ENCODE peak calls at places on chromosomes 7 and 10, in five cellular contexts. A, M, E, Z and D are unnamed samples.

GRCh38 chr10:17217661-17218306 is 10.3 kb upstream of the VIM start:
- DNase-seq in A (no peak), M (no peak), E (no peak), Z (no peak), D (peak; percentile 71)

GRCh38 chr7:43952028-43952427 is 25.8 kb downstream of the UBE2D4 start:
- DNase-seq in A (no peak), M (no peak), E (no peak), Z (no peak), D (no peak)

GRCh38 chr7:105024734-105025133 is 10.7 kb downstream of the KMT2E start:
- DNase-seq in A (no peak), M (no peak), E (no peak), Z (no peak), D (peak; percentile 26)

GRCh38 chr7:101532000-101532399 is 97.1 kb downstream of the MYL10 start:
- DNase-seq in A (no peak), M (no peak), E (no peak), Z (no peak), D (no peak)

GRCh38 chr7:149261321-149261828 is 621 bp upstream of the ZNF783 start:
- DNase-seq in A (no peak), M (no peak), E (no peak), Z (peak; percentile 22), D (peak; percentile 48)

GRCh38 chr7:140928491-140929309 is 4.0 kb upstream of the BRAF start:
- DNase-seq in A (no peak), M (no peak), E (no peak), Z (no peak), D (no peak)

GRCh38 chr7:20053334-20054104 is 163.7 kb downstream of the MACC1 start:
- DNase-seq in A (no peak), M (no peak), E (no peak), Z (no peak), D (no peak)

GRCh38 chr7:24169077-24169624 is 114.8 kb upstream of the NPY start:
- DNase-seq in A (no peak), M (no peak), E (no peak), Z (no peak), D (no peak)

GRCh38 chr7:81638216-81638615 is 131.6 kb downstream of the HGF start:
- DNase-seq in A (no peak), M (peak; percentile 100), E (no peak), Z (no peak), D (no peak)

GRCh38 chr7:107563072-107563760 is 504 bp downstream of the COG5 start:
- DNase-seq in A (no peak), M (peak; percentile 2), E (no peak), Z (no peak), D (no peak)

GRCh38 chr10:52650873-52651272 is 121.7 kb downstream of the MBL2 start:
- DNase-seq in A (no peak), M (no peak), E (no peak), Z (no peak), D (no peak)

GRCh38 chr10:29668628-29669027 is 33.9 kb upstream of the SVIL start:
- DNase-seq in A (no peak), M (no peak), E (no peak), Z (no peak), D (peak; percentile 54)

GRCh38 chr10:129604333-129605032 is 137.4 kb downstream of the MGMT start:
- DNase-seq in A (no peak), M (no peak), E (no peak), Z (no peak), D (no peak)

GRCh38 chr10:130885021-130885655 is 426.4 kb downstream of the TCERG1L start:
- DNase-seq in A (no peak), M (no peak), E (no peak), Z (no peak), D (no peak)

GRCh38 chr10:44969854-44970253 is 8.8 kb downstream of the DEPP1 start:
- DNase-seq in A (no peak), M (no peak), E (no peak), Z (no peak), D (no peak)

GRCh38 chr10:106107711-106108110 is 1056.8 kb downstream of the SORCS1 start:
- DNase-seq in A (no peak), M (no peak), E (no peak), Z (no peak), D (peak; percentile 67)

GRCh38 chr7:134448359-134449229 is 10.3 kb downstream of the AKR1B1 start:
- DNase-seq in A (no peak), M (no peak), E (no peak), Z (no peak), D (peak; percentile 89)

GRCh38 chr7:151207796-151208195 is 2.5 kb downstream of the H2BK1 start:
- DNase-seq in A (no peak), M (peak; percentile 22), E (no peak), Z (no peak), D (no peak)

GRCh38 chr7:47685712-47686376 is 103.9 kb upstream of the TNS3 start:
- DNase-seq in A (peak; percentile 12), M (no peak), E (no peak), Z (no peak), D (no peak)

GRCh38 chr10:5524721-5525531 is at the start of gene CALML3:
- DNase-seq in A (peak; percentile 87), M (no peak), E (no peak), Z (no peak), D (no peak)

GRCh38 chr7:130615583-130615982 is 53.0 kb downstream of the COPG2 start:
- DNase-seq in A (no peak), M (no peak), E (no peak), Z (no peak), D (no peak)

GRCh38 chr7:103123529-103123928 is 25.4 kb downstream of the NAPEPLD start:
- DNase-seq in A (no peak), M (no peak), E (no peak), Z (no peak), D (no peak)

GRCh38 chr7:101911800-101912705 is 94.6 kb downstream of the CUX1 start:
- DNase-seq in A (no peak), M (no peak), E (no peak), Z (no peak), D (no peak)

GRCh38 chr7:104552102-104552501 is 223.7 kb downstream of the LHFPL3 start:
- DNase-seq in A (no peak), M (no peak), E (no peak), Z (peak; percentile 72), D (peak; percentile 13)

GRCh38 chr7:120792091-120792860 is 65.7 kb downstream of the TSPAN12 start:
- DNase-seq in A (no peak), M (no peak), E (peak; percentile 34), Z (peak; percentile 86), D (peak; percentile 65)

GRCh38 chr10:28400678-28401077 is 97.8 kb upstream of the MPP7 start:
- DNase-seq in A (no peak), M (no peak), E (no peak), Z (no peak), D (no peak)

GRCh38 chr7:112089551-112089950 is 116.6 kb downstream of the DOCK4 start:
- DNase-seq in A (no peak), M (no peak), E (no peak), Z (no peak), D (no peak)

GRCh38 chr7:102983602-102984001 is 70.8 kb downstream of the LRRC17 start:
- DNase-seq in A (no peak), M (no peak), E (no peak), Z (no peak), D (no peak)

GRCh38 chr7:17939670-17940301 is 508 bp downstream of the SNX13 start:
- DNase-seq in A (no peak), M (peak; percentile 54), E (peak; percentile 31), Z (peak; percentile 53), D (peak; percentile 42)

GRCh38 chr10:42976353-42977031 is 100.4 kb upstream of the RET start:
- DNase-seq in A (peak; percentile 60), M (no peak), E (no peak), Z (no peak), D (no peak)

GRCh38 chr7:37666026-37666780 is 17.4 kb upstream of the GPR141 start:
- DNase-seq in A (no peak), M (no peak), E (no peak), Z (no peak), D (no peak)

GRCh38 chr10:131088619-131089018 is 222.9 kb downstream of the TCERG1L start:
- DNase-seq in A (no peak), M (no peak), E (no peak), Z (peak; percentile 29), D (no peak)

GRCh38 chr7:22945584-22945983 is 68.3 kb downstream of the HYCC1 start:
- DNase-seq in A (no peak), M (no peak), E (no peak), Z (peak; percentile 2), D (no peak)

GRCh38 chr7:14233026-14233897 is 243.8 kb upstream of the ETV1 start:
- DNase-seq in A (no peak), M (no peak), E (no peak), Z (no peak), D (peak; percentile 69)

GRCh38 chr7:45203947-45204445 is 46.4 kb downstream of the RAMP3 start:
- DNase-seq in A (no peak), M (no peak), E (no peak), Z (no peak), D (peak; percentile 8)

GRCh38 chr7:4861673-4862072 is at the start of gene PAPOLB:
- DNase-seq in A (peak; percentile 81), M (no peak), E (no peak), Z (no peak), D (no peak)

GRCh38 chr7:108097703-108098102 is 32.5 kb downstream of the LAMB4 start:
- DNase-seq in A (no peak), M (no peak), E (no peak), Z (peak; percentile 7), D (no peak)

GRCh38 chr10:109889867-109890266 is 33.4 kb downstream of the XPNPEP1 start:
- DNase-seq in A (no peak), M (no peak), E (no peak), Z (no peak), D (peak; percentile 94)

GRCh38 chr7:139058963-139059362 is 23.1 kb upstream of the ZC3HAV1L start:
- DNase-seq in A (no peak), M (no peak), E (no peak), Z (no peak), D (no peak)

GRCh38 chr10:55897436-55897835 is 463.6 kb downstream of the ZWINT start:
- DNase-seq in A (no peak), M (no peak), E (no peak), Z (peak; percentile 34), D (no peak)